ENCODE peak calls at places on chromosomes 6 and 20, in seven cellular contexts. M is NT2/D1, V is HepG2, Y is GM12878, G is H1, C is SK-N-SH, L is K562. S is an unnamed sample. For H3K4me1, the result is how much of the 10 kb centered on the place peaks cover.

GRCh38 chr6:79453558-79454042 is 83.6 kb downstream of the LCA5 start:
- DNase-seq in M (no peak), L (no peak), V (no peak), Y (no peak), G (no peak), C (no peak), S (no peak)

GRCh38 chr20:10505320-10506226 is 70.5 kb downstream of the SLX4IP start:
- DNase-seq in V (no peak), Y (no peak), M (no peak), G (no peak), L (peak), C (no peak), S (no peak)

GRCh38 chr6:109103942-109104341 is 8.6 kb downstream of the CEP57L1 start:
- DNase-seq in Y (no peak), V (no peak), M (no peak), L (no peak), G (no peak), C (no peak), S (no peak)

GRCh38 chr20:25281541-25281991 is 33.7 kb downstream of the PYGB start:
- DNase-seq in L (no peak), G (no peak), M (no peak), C (no peak), Y (peak), V (no peak), S (no peak)

GRCh38 chr20:46545077-46545826 is 5.2 kb downstream of the OCSTAMP start:
- DNase-seq in C (no peak), V (no peak), M (no peak), L (no peak), Y (no peak), G (no peak), S (no peak)

GRCh38 chr6:63635165-63635562 is 438 bp upstream of the PHF3 start:
- DNase-seq in M (no peak), Y (no peak), G (no peak), L (no peak), V (no peak), C (no peak), S (no peak)

GRCh38 chr6:109239192-109239917 is 142.9 kb downstream of the CD164 start:
- DNase-seq in L (no peak), Y (no peak), M (no peak), C (no peak), G (no peak), V (no peak), S (no peak)

GRCh38 chr20:23129256-23129655 is 43.1 kb upstream of the CD93 start:
- DNase-seq in G (no peak), C (no peak), V (no peak), M (no peak), L (no peak), Y (no peak), S (no peak)

GRCh38 chr6:11771473-11772048 is 7.0 kb downstream of the ADTRP start:
- DNase-seq in Y (no peak), G (no peak), C (no peak), M (no peak), V (no peak), L (no peak), S (no peak)
- H3K4me1 ChIP-seq in Y (under half), G (under half), C (under half), M (under half), V (under half), L (under half), S (half or more)

DNA sequence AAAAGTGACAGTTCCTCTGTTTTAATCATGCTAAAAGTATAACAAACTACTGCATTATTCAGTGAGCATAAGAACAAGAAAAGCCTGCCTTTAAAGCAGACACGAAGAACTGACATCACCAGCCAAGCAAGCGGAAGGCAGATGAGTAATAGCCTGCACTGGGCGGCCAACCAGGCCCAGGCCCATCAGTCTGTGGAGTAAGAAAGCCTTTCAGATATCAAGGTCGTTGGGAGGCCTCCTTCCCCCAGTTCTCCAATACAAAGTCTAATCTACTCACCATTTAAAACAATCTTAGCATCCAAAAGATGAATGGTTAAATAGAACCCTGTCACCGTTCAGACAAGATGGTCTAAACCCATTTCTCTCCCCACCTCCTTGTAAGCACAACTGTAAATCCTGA is 68.2 kb downstream of the ZHX3 start:
- DNase-seq in Y (no peak), M (no peak), V (no peak), C (no peak), L (no peak), G (no peak), S (no peak)
- TF ChIP-seq YY1 in Y (no peak), M (no peak), V (no peak), C (no peak), L (no peak), G (no peak), S (no peak)

GRCh38 chr20:50001784-50002311 is 19.1 kb downstream of the SNAI1 start:
- DNase-seq in G (no peak), C (no peak), Y (no peak), M (no peak), L (no peak), V (no peak), S (no peak)
- H3K4me1 ChIP-seq in G (under half), C (under half), Y (under half), M (under half), L (under half), V (under half), S (under half)

DNA sequence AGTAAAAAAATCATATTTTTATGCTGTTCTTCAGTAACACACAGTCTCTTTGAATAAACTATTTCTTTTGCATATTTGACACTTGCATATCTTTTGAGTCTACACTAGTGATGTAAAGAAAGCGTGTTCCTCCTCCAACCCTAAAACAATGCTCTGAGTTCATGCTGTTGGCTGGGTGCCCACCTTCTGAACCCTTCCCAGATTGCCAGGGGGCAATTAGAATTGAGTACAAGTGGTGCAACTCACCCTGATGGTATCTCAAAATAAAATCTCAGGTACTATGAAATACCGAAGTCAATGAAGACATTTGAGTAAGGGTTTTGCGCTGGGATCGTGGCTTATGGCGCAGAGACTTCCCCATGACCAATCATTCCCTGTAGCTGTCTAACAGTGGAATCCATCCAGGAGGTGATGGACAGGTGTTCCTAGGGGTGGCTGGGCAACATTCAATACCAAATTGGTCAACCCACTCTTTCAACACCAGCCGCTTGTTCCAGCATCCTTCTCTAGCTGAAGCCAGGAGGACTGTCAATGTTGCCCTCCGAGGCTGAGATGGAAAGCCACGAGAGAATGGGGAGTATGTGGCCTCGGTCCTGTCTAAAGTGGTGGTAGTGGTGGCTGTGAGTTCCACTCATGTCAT is 94.4 kb upstream of the ZNFX1 start:
- DNase-seq in L (no peak), M (no peak), G (no peak), C (no peak), V (no peak), Y (no peak), S (no peak)
- TF ChIP-seq YY1 in L (no peak), M (no peak), G (no peak), C (no peak), V (no peak), Y (no peak), S (no peak)

GRCh38 chr20:45345104-45345936 is 2.9 kb downstream of the SDC4 start:
- DNase-seq in M (no peak), Y (no peak), V (no peak), C (no peak), L (no peak), G (no peak), S (no peak)

GRCh38 chr20:45341939-45342862 is 6.0 kb downstream of the SDC4 start:
- DNase-seq in C (peak), L (peak), G (peak), V (peak), Y (no peak), M (peak), S (no peak)

GRCh38 chr20:45343867-45344721 is 4.1 kb downstream of the SDC4 start:
- DNase-seq in M (no peak), V (peak), L (no peak), Y (no peak), G (no peak), C (no peak), S (peak)

GRCh38 chr20:45342863-45343444 is 5.3 kb downstream of the SDC4 start:
- DNase-seq in Y (no peak), C (no peak), V (no peak), M (no peak), L (no peak), G (no peak), S (no peak)

GRCh38 chr20:45343445-45343866 is 4.8 kb downstream of the SDC4 start:
- DNase-seq in C (no peak), G (peak), Y (no peak), M (no peak), L (peak), V (peak), S (no peak)
- H3K4me1 ChIP-seq in C (half or more), G (half or more), Y (under half), M (under half), L (half or more), V (half or more), S (half or more)

GRCh38 chr20:56636701-56637100 is 7.6 kb downstream of the TFAP2C start:
- DNase-seq in L (no peak), Y (no peak), C (no peak), M (no peak), V (no peak), G (no peak), S (no peak)

GRCh38 chr20:56631990-56632327 is 2.9 kb downstream of the TFAP2C start:
- DNase-seq in Y (no peak), M (no peak), L (no peak), V (no peak), C (no peak), G (no peak), S (no peak)

GRCh38 chr20:56634307-56634706 is 5.2 kb downstream of the TFAP2C start:
- DNase-seq in V (no peak), G (no peak), Y (no peak), L (no peak), C (no peak), M (no peak), S (no peak)

GRCh38 chr20:56637576-56637975 is 8.5 kb downstream of the TFAP2C start:
- DNase-seq in Y (no peak), G (no peak), L (no peak), C (no peak), V (no peak), M (no peak), S (no peak)

GRCh38 chr20:56634735-56635422 is 5.8 kb downstream of the TFAP2C start:
- DNase-seq in M (no peak), G (peak), Y (no peak), C (no peak), V (no peak), L (no peak), S (no peak)
- TF ChIP-seq YY1 in M (no peak), G (no peak), Y (no peak), C (no peak), V (no peak), L (no peak), S (no peak)